ENCODE peak calls at places on chromosomes 1 and 21, in five cellular contexts. Z, V, F, J and R are unnamed samples.

GRCh38 chr1:111161843-111162242 is 21.8 kb downstream of the CEPT1 start:
- DNase-seq in J (no peak), V (peak), Z (no peak), F (no peak), R (no peak)

GRCh38 chr1:170685166-170685565 is 21.2 kb downstream of the PRRX1 start:
- DNase-seq in F (no peak), V (peak), J (no peak), Z (no peak), R (no peak)

GRCh38 chr1:82689217-82689616 is 888.5 kb downstream of the ADGRL2 start:
- DNase-seq in V (no peak), J (no peak), Z (no peak), F (no peak), R (no peak)

GRCh38 chr1:227378876-227379554 is 60.7 kb upstream of the CDC42BPA start:
- DNase-seq in Z (no peak), J (no peak), V (no peak), F (no peak), R (no peak)

GRCh38 chr1:167995038-167995437 is 58.2 kb upstream of the MPC2 start:
- DNase-seq in Z (no peak), V (no peak), J (no peak), F (no peak), R (no peak)

GRCh38 chr1:96487404-96487803 is 234.2 kb upstream of the PTBP2 start:
- DNase-seq in V (no peak), F (no peak), Z (no peak), J (peak), R (no peak)

GRCh38 chr1:108831225-108831624 is 25.7 kb downstream of the AKNAD1 start:
- DNase-seq in J (no peak), V (peak), Z (no peak), F (no peak), R (no peak)

GRCh38 chr1:223731076-223731770 is 18.9 kb downstream of the CAPN2 start:
- DNase-seq in J (peak), Z (no peak), V (peak), F (no peak), R (no peak)

GRCh38 chr1:65297686-65298085 is 11.7 kb upstream of the DNAJC6 start:
- DNase-seq in F (no peak), V (no peak), Z (no peak), J (peak), R (no peak)

GRCh38 chr1:36217667-36218066 is 6.6 kb upstream of the THRAP3 start:
- DNase-seq in Z (no peak), V (peak), J (peak), F (no peak), R (no peak)

GRCh38 chr1:91166106-91166712 is 144.4 kb upstream of the ZNF644 start:
- DNase-seq in J (peak), F (peak), V (peak), Z (peak), R (peak)

GRCh38 chr1:55735110-55735509 is 519.9 kb upstream of the USP24 start:
- DNase-seq in Z (no peak), F (no peak), V (no peak), J (no peak), R (no peak)

GRCh38 chr1:34917017-34917416 is 12.4 kb downstream of the DLGAP3 start:
- DNase-seq in J (no peak), Z (no peak), V (no peak), F (no peak), R (no peak)

GRCh38 chr1:228335406-228336307 is 71.0 kb downstream of the TRIM11 start:
- DNase-seq in J (no peak), F (no peak), Z (no peak), V (no peak), R (no peak)

GRCh38 chr1:228352677-228353481 is 53.8 kb downstream of the TRIM11 start:
- DNase-seq in J (no peak), V (no peak), Z (no peak), F (no peak), R (no peak)

GRCh38 chr1:226586116-226586515 is 37.6 kb downstream of the STUM start:
- DNase-seq in Z (no peak), J (no peak), F (no peak), V (no peak), R (no peak)

GRCh38 chr1:157580179-157580827 is 17.6 kb downstream of the FCRL4 start:
- DNase-seq in F (peak), V (peak), Z (peak), J (peak), R (peak)

GRCh38 chr1:54603241-54603640 is 20.1 kb downstream of the FAM151A start:
- DNase-seq in F (no peak), Z (no peak), V (no peak), J (no peak), R (no peak)

GRCh38 chr1:227449051-227449450 is 114.3 kb upstream of the ZNF678 start:
- DNase-seq in V (no peak), J (peak), Z (no peak), F (peak), R (peak)

GRCh38 chr1:67713071-67713806 is 28.2 kb downstream of the GADD45A start:
- DNase-seq in F (no peak), J (peak), Z (peak), V (peak), R (no peak)

GRCh38 chr1:150516050-150516591 is 569 bp downstream of the FALEC start:
- DNase-seq in J (peak), Z (no peak), V (no peak), F (peak), R (peak)

GRCh38 chr1:76073471-76073870 is 1.1 kb upstream of the ST6GALNAC3 start:
- DNase-seq in F (peak), Z (peak), J (no peak), V (peak), R (no peak)

GRCh38 chr1:38062361-38063288 is 16.0 kb upstream of the POU3F1 start:
- DNase-seq in F (no peak), Z (no peak), J (no peak), V (no peak), R (no peak)

GRCh38 chr1:222048030-222048632 is 306.2 kb upstream of the DUSP10 start:
- DNase-seq in V (peak), J (no peak), Z (no peak), F (no peak), R (peak)

GRCh38 chr1:220775238-220775853 is 11.4 kb upstream of the MTARC1 start:
- DNase-seq in Z (no peak), V (peak), J (peak), F (peak), R (peak)

GRCh38 chr1:160171978-160172377 is 18.4 kb upstream of the CASQ1 start:
- DNase-seq in J (no peak), V (no peak), Z (no peak), F (peak), R (no peak)

GRCh38 chr1:27656157-27656893 is 15.7 kb downstream of the IFI6 start:
- DNase-seq in J (no peak), V (peak), F (peak), Z (no peak), R (no peak)

GRCh38 chr1:161511756-161512060 is 6.5 kb downstream of the FCGR2A start:
- DNase-seq in F (no peak), V (no peak), J (no peak), Z (no peak), R (no peak)

GRCh38 chr1:202158810-202159533 is 1.4 kb downstream of the PTPN7 start:
- DNase-seq in F (no peak), V (no peak), Z (no peak), J (no peak), R (peak)

GRCh38 chr1:55318111-55318817 is 103.1 kb upstream of the USP24 start:
- DNase-seq in Z (no peak), J (no peak), F (peak), V (peak), R (no peak)

GRCh38 chr1:200302192-200302892 is 107.5 kb downstream of the ZNF281 start:
- DNase-seq in Z (no peak), F (peak), J (peak), V (peak), R (peak)

GRCh38 chr1:116256875-116257823 is 115.9 kb upstream of the ATP1A1 start:
- DNase-seq in V (no peak), J (no peak), F (no peak), Z (no peak), R (peak)

GRCh38 chr1:32496127-32496526 is 31.3 kb downstream of the ZBTB8B start:
- DNase-seq in Z (no peak), F (no peak), J (no peak), V (peak), R (no peak)

GRCh38 chr1:91608876-91609275 is 108.2 kb downstream of the CDC7 start:
- DNase-seq in J (no peak), V (peak), Z (peak), F (no peak), R (no peak)

GRCh38 chr1:36115931-36116330 is 9.1 kb downstream of the COL8A2 start:
- DNase-seq in V (peak), J (no peak), F (no peak), Z (no peak), R (no peak)

GRCh38 chr1:151443846-151444790 is 15.2 kb downstream of the POGZ start:
- DNase-seq in F (peak), Z (peak), V (peak), J (peak), R (peak)

GRCh38 chr1:32948082-32948722 is 16.4 kb downstream of the RNF19B start:
- DNase-seq in V (no peak), F (no peak), J (no peak), Z (no peak), R (no peak)

GRCh38 chr1:96559707-96560588 is 161.6 kb upstream of the PTBP2 start:
- DNase-seq in J (peak), V (peak), Z (peak), F (no peak), R (no peak)

GRCh38 chr21:44752701-44753235 is 41.4 kb upstream of the TSPEAR start:
- DNase-seq in J (peak), F (no peak), Z (no peak), V (peak), R (no peak)
- TF ChIP-seq CTCF in J (no peak), F (peak), Z (no peak), V (peak), R (no peak)

GRCh38 chr21:33025106-33025470 is 647 bp upstream of the OLIG2 start:
- DNase-seq in Z (no peak), J (no peak), F (peak), V (no peak), R (no peak)
- TF ChIP-seq CTCF in Z (no peak), J (no peak), F (peak), V (no peak), R (no peak)

GRCh38 chr1:216562383-216562782 is 139.1 kb upstream of the USH2A start:
- DNase-seq in Z (no peak), V (peak), F (no peak), J (peak), R (no peak)
- TF ChIP-seq CTCF in Z (no peak), V (peak), F (peak), J (no peak), R (no peak)

GRCh38 chr1:184389446-184389845 is 2.6 kb downstream of the C1orf21 start:
- DNase-seq in J (no peak), Z (no peak), V (no peak), F (no peak), R (no peak)

GRCh38 chr1:184387069-184387870 is 441 bp downstream of the C1orf21 start:
- DNase-seq in F (peak), Z (no peak), J (peak), V (peak), R (peak)

GRCh38 chr1:184388671-184389292 is 2.0 kb downstream of the C1orf21 start:
- DNase-seq in V (no peak), J (no peak), Z (no peak), F (no peak), R (no peak)

GRCh38 chr1:184386271-184387068 is at the start of gene C1orf21:
- DNase-seq in Z (peak), F (peak), V (peak), J (peak), R (peak)

GRCh38 chr1:184387871-184388670 is 1.2 kb downstream of the C1orf21 start:
- DNase-seq in F (peak), J (peak), Z (peak), V (peak), R (peak)
- TF ChIP-seq CTCF in F (no peak), J (no peak), Z (no peak), V (peak), R (no peak)